ENCODE peak calls at places on chromosome 6, in eight cellular contexts. W is effector CD4-positive, alpha-beta T cell; G is NCI-H82; P is ACHN; J is glutamatergic neuron; D is stimulated activated CD4-positive, alpha-beta T cell treated with anti-CD3 and anti-CD28 coated beads, Interleukin-15, amount 100 ng/mL, for 24 hours; K is midbrain; O is NCI-H1105 treated with DMSO at 0.1 percent for 48 hours. U is an unnamed sample.

GRCh38 chr6:43308101-43308989 is at the start of gene CRIP3:
- DNase-seq in W (peak; percentile 33), O (peak; percentile 76), P (peak; percentile 50), J (no peak), K (no peak), G (peak; percentile 51), D (peak; percentile 77), U (peak; percentile 51)

GRCh38 chr6:79601020-79601609 is 30.0 kb upstream of the SH3BGRL2 start:
- DNase-seq in J (no peak), K (no peak), O (no peak), G (no peak), D (no peak), P (no peak), W (no peak), U (no peak)

GRCh38 chr6:117237561-117237960 is 27.8 kb upstream of the VGLL2 start:
- DNase-seq in D (no peak), G (no peak), K (no peak), W (no peak), P (no peak), O (no peak), J (no peak), U (no peak)

GRCh38 chr6:154316131-154316530 is 40.5 kb downstream of the IPCEF1 start:
- DNase-seq in K (no peak), P (no peak), O (no peak), G (no peak), D (no peak), W (no peak), J (no peak), U (no peak)

GRCh38 chr6:85726206-85726605 is 83.5 kb upstream of the SYNCRIP start:
- DNase-seq in P (peak; percentile 7), D (no peak), O (no peak), K (no peak), J (no peak), W (no peak), G (peak; percentile 5), U (no peak)

GRCh38 chr6:90045535-90045934 is 151.3 kb downstream of the GJA10 start:
- DNase-seq in J (no peak), K (no peak), G (no peak), P (no peak), O (no peak), D (no peak), W (no peak), U (no peak)

GRCh38 chr6:69026243-69026642 is 391.2 kb downstream of the ADGRB3 start:
- DNase-seq in W (no peak), G (no peak), D (no peak), K (no peak), J (no peak), O (no peak), P (peak; percentile 25), U (no peak)

GRCh38 chr6:109816452-109817374 is 125.6 kb downstream of the FIG4 start:
- DNase-seq in D (no peak), W (no peak), J (peak; percentile 31), G (peak; percentile 90), O (peak; percentile 100), K (no peak), P (no peak), U (no peak)

GRCh38 chr6:145380186-145380585 is 355.1 kb downstream of the EPM2A start:
- DNase-seq in K (no peak), D (no peak), P (no peak), G (no peak), J (no peak), W (no peak), O (no peak), U (no peak)

GRCh38 chr6:16836186-16836981 is 75.1 kb upstream of the ATXN1 start:
- DNase-seq in P (no peak), O (no peak), J (no peak), G (no peak), D (peak; percentile 18), W (no peak), K (peak; percentile 51), U (no peak)

GRCh38 chr6:107704377-107705013 is 119.6 kb downstream of the SCML4 start:
- DNase-seq in P (peak; percentile 33), G (peak; percentile 66), K (peak; percentile 47), J (no peak), W (peak; percentile 12), D (peak; percentile 21), O (peak; percentile 33), U (no peak)

GRCh38 chr6:105363100-105363754 is 39.7 kb downstream of the PREP start:
- DNase-seq in D (no peak), P (peak; percentile 39), W (no peak), G (peak; percentile 72), J (no peak), K (peak; percentile 62), O (peak; percentile 26), U (no peak)

GRCh38 chr6:108080010-108080780 is 5.7 kb upstream of the OSTM1 start:
- DNase-seq in W (no peak), G (no peak), P (no peak), J (no peak), D (no peak), O (no peak), K (no peak), U (no peak)

GRCh38 chr6:92777146-92777740 is 642.1 kb downstream of the EPHA7 start:
- DNase-seq in D (no peak), O (peak; percentile 70), K (peak; percentile 20), J (no peak), W (no peak), P (peak; percentile 25), G (peak; percentile 50), U (no peak)

GRCh38 chr6:1402868-1403267 is 13.5 kb downstream of the FOXF2 start:
- DNase-seq in D (no peak), G (no peak), P (no peak), W (no peak), K (no peak), O (no peak), J (no peak), U (no peak)

GRCh38 chr6:72464791-72465691 is 156.8 kb upstream of the KCNQ5 start:
- DNase-seq in W (no peak), J (no peak), K (no peak), G (no peak), O (no peak), P (peak; percentile 30), D (no peak), U (no peak)

GRCh38 chr6:106692112-106692822 is 62.9 kb downstream of the QRSL1 start:
- DNase-seq in G (peak; percentile 21), K (peak; percentile 38), W (no peak), P (peak; percentile 63), J (no peak), D (no peak), O (peak; percentile 35), U (no peak)

GRCh38 chr6:28401172-28401571 is 1.6 kb upstream of the ZSCAN12 start:
- DNase-seq in P (no peak), O (no peak), K (no peak), W (no peak), J (no peak), G (no peak), D (no peak), U (no peak)

GRCh38 chr6:31888281-31889258 is 8.9 kb downstream of the EHMT2 start:
- DNase-seq in P (no peak), J (peak; percentile 75), O (no peak), K (no peak), G (peak; percentile 53), W (peak; percentile 53), D (peak; percentile 72), U (peak; percentile 30)

GRCh38 chr6:29589423-29590048 is 4.6 kb downstream of the OR2H2 start:
- DNase-seq in J (peak; percentile 58), K (peak; percentile 57), O (peak; percentile 48), G (peak; percentile 69), D (peak; percentile 59), P (peak; percentile 37), W (peak; percentile 28), U (peak; percentile 20)

GRCh38 chr6:4113623-4114022 is 21.8 kb downstream of the ECI2 start:
- DNase-seq in W (no peak), D (no peak), K (no peak), G (no peak), J (no peak), P (no peak), O (no peak), U (no peak)

GRCh38 chr6:22250486-22250885 is 46.4 kb downstream of the PRL start:
- DNase-seq in W (no peak), D (no peak), P (peak; percentile 10), O (peak; percentile 77), G (peak; percentile 87), K (peak; percentile 1), J (peak; percentile 20), U (no peak)

GRCh38 chr6:6688283-6688682 is 99.8 kb downstream of the LY86 start:
- DNase-seq in K (no peak), P (no peak), G (no peak), O (no peak), D (no peak), J (no peak), W (no peak), U (no peak)

GRCh38 chr6:37850728-37851285 is 31.3 kb downstream of the ZFAND3 start:
- DNase-seq in D (no peak), P (no peak), J (no peak), O (no peak), W (no peak), G (no peak), K (no peak), U (no peak)

GRCh38 chr6:161161889-161162624 is 111.8 kb downstream of the AGPAT4 start:
- DNase-seq in P (peak; percentile 16), J (no peak), K (no peak), O (no peak), W (no peak), G (no peak), D (no peak), U (no peak)

GRCh38 chr6:1406306-1407058 is 17.1 kb downstream of the FOXF2 start:
- DNase-seq in K (no peak), O (no peak), D (no peak), J (no peak), W (no peak), G (peak; percentile 8), P (no peak), U (no peak)

GRCh38 chr6:156718647-156719394 is 58.4 kb upstream of the ARID1B start:
- DNase-seq in P (no peak), K (no peak), G (no peak), D (no peak), O (no peak), J (no peak), W (no peak), U (no peak)

GRCh38 chr6:12751694-12752304 is 35.2 kb downstream of the PHACTR1 start:
- DNase-seq in W (no peak), G (peak; percentile 44), D (peak; percentile 55), J (no peak), P (peak; percentile 48), O (no peak), K (peak; percentile 18), U (no peak)

GRCh38 chr6:89184344-89184743 is 32.8 kb downstream of the GABRR1 start:
- DNase-seq in D (no peak), J (peak; percentile 31), K (no peak), W (no peak), G (peak; percentile 43), O (no peak), P (no peak), U (no peak)

GRCh38 chr6:44304282-44305199 is 8.6 kb downstream of the AARS2 start:
- DNase-seq in D (peak; percentile 47), K (peak; percentile 10), W (peak; percentile 17), G (peak; percentile 71), J (peak; percentile 62), O (no peak), P (peak; percentile 40), U (no peak)

GRCh38 chr6:68200929-68201328 is 434.2 kb upstream of the ADGRB3 start:
- DNase-seq in D (no peak), W (no peak), K (no peak), P (no peak), G (no peak), J (no peak), O (no peak), U (no peak)

GRCh38 chr6:150891886-150892485 is 26.5 kb downstream of the MTHFD1L start:
- DNase-seq in D (peak; percentile 59), W (peak; percentile 45), J (peak; percentile 73), G (peak; percentile 89), O (peak; percentile 91), K (peak; percentile 84), P (peak; percentile 56), U (peak; percentile 19)

GRCh38 chr6:52571099-52571755 is 5.6 kb downstream of the TRAM2 start:
- DNase-seq in K (no peak), J (no peak), G (peak; percentile 85), P (no peak), O (no peak), D (no peak), W (no peak), U (no peak)

GRCh38 chr6:53250137-53250760 is 98.5 kb downstream of the ELOVL5 start:
- DNase-seq in W (no peak), O (no peak), K (no peak), G (no peak), P (peak; percentile 8), D (no peak), J (no peak), U (no peak)

U was measured in T-cell.